ENCODE peak calls at places on chromosomes 6 and 20, in four cellular contexts. P, Y, Z and C are unnamed samples.

GRCh38 chr6:35177139-35177538 is 36.0 kb upstream of the TCP11 start:
- DNase-seq in P (no peak), Y (no peak), Z (no peak), C (no peak)

GRCh38 chr20:22282696-22283095 is 301.7 kb downstream of the FOXA2 start:
- DNase-seq in P (peak), Y (no peak), Z (no peak), C (no peak)

GRCh38 chr6:56760842-56761241 is 118.2 kb upstream of the DST start:
- DNase-seq in P (no peak), Y (no peak), Z (no peak), C (no peak)

GRCh38 chr20:32003325-32003724 is 6.9 kb upstream of the CCM2L start:
- DNase-seq in P (no peak), Y (no peak), Z (no peak), C (no peak)

GRCh38 chr6:2900221-2900807 is 2.8 kb downstream of the SERPINB9 start:
- DNase-seq in P (no peak), Y (no peak), Z (no peak), C (no peak)

GRCh38 chr20:45316150-45317080 is 8.3 kb upstream of the MATN4 start:
- DNase-seq in P (no peak), Y (no peak), Z (no peak), C (no peak)

GRCh38 chr20:6636209-6637159 is 131.0 kb upstream of the BMP2 start:
- DNase-seq in P (peak), Y (no peak), Z (peak), C (peak)

GRCh38 chr6:170035896-170036295 is 255.0 kb downstream of the DLL1 start:
- DNase-seq in P (no peak), Y (no peak), Z (no peak), C (no peak)

GRCh38 chr6:149081281-149081680 is 236.2 kb upstream of the TAB2 start:
- DNase-seq in P (no peak), Y (no peak), Z (no peak), C (no peak)

GRCh38 chr20:41750137-41750536 is 132.0 kb upstream of the CHD6 start:
- DNase-seq in P (no peak), Y (no peak), Z (no peak), C (no peak)

GRCh38 chr20:58838174-58838573 is 12.5 kb downstream of the GNAS-AS1 start:
- DNase-seq in P (no peak), Y (no peak), Z (no peak), C (no peak)
- TF ChIP-seq ELF4 in P (no peak), Y (no peak), Z (no peak), C (no peak)

DNA sequence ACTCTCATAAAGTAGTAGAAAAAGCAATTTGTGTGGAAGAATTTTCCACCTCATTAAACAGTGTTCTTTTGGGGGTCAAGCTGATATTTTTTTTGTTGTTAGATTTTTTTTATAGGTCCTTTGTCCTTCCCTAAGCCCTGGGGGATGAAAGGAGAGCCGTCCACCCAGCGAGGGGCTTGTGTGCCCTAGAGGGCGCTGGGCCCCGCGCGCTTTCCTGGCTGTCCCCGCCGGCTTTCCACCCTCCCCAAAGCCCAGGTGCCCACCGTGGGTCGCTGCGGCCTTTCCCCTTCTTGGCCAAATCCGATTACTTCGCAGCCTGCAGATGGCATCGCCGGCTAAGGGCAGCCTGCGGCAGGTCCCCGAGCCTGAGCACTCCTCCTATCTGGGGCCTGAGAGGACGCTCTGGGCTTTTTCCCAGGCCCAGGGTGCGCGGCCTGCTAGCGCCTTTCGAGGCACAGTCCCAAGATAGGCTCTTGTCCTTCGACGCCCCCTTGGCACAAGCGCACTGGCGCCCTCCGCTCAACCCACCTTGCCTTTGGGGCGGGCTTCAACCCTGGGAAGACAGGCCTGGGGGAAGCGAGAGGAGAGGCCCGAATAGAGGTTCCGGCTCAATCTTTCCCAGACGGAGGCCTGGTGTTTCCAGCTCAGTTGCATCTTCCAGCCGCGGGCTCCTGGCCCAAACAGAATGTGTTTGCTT is 33.6 kb downstream of the TFAP2A start:
- DNase-seq in P (no peak), Y (peak), Z (no peak), C (no peak)
- TF ChIP-seq SP1 in P (no peak), Y (no peak), Z (no peak), C (no peak)

GRCh38 chr20:51021067-51022025 is 1.6 kb downstream of the KCNG1 start:
- DNase-seq in P (no peak), Y (no peak), Z (no peak), C (no peak)

GRCh38 chr20:51020657-51021056 is 2.2 kb downstream of the KCNG1 start:
- DNase-seq in P (no peak), Y (peak), Z (no peak), C (no peak)

GRCh38 chr20:51022803-51023616 is at the start of gene KCNG1:
- DNase-seq in P (peak), Y (peak), Z (no peak), C (peak)

GRCh38 chr20:51023617-51024155 is 779 bp upstream of the KCNG1 start:
- DNase-seq in P (no peak), Y (peak), Z (no peak), C (no peak)

GRCh38 chr20:51022227-51022802 is 592 bp downstream of the KCNG1 start:
- DNase-seq in P (no peak), Y (no peak), Z (no peak), C (no peak)
- TF ChIP-seq ELF4 in P (no peak), Y (no peak), Z (no peak), C (no peak)

DNA sequence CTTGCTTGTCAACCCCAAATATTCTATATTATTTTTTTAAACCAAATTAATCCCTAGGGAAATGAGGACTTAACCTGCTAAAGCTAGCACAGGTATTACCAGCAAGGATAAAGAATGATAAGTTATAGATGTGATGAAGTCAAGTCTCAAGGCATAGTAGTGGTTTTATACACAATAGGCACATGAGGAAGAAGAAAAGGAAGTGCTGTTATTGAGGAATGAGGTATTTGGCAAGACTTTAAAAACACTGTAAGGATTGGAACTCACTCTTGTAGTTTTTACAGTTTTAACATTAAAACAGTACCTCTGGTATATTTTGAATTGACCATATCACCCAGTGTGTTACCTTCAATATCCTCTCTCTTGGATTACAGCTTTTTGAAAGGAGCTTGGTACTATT is 54.6 kb downstream of the PHF3 start:
- DNase-seq in P (no peak), Y (no peak), Z (no peak), C (no peak)
- TF ChIP-seq SP1 in P (no peak), Y (no peak), Z (no peak), C (no peak)

DNA sequence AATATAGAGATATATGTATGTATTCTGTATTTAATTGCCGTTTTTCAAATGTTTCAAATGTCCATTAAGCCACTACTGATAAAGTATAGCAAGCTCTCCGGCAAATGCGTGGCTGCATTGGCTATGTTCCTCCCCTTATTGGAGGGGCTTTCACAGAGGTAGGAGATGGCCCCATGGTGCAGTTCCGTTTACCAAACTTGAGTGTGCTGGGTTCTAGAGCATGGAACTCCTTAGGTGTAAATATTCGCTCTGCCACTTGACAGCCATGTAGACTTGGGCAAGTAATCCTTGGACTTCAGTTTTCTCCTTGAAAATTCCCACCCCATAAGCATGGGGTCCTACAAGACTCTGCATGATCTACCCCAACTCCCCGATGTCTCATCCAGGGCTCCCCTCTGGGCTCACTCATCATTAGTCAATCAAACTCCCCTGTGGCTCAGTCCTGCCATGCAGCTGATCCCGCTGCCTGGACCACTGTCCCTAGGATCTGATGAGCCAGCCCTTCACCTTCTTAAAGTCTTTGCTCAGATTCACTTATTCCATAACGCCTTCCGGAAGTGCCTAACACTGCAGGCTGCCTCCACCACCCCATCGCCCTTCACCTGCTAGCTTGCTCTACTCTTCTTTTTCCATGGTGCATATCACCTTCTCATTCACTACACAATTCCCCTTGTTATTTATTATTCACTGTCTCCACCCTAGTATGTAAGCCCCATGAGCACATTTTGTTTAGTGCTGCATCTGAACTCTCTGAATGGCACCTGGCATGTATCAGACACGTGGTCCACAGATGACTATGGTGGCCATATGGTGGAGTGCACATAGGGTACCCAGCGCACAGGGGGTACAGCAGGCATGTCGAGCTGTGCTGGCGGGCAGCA is 18.8 kb downstream of the PRR18 start:
- DNase-seq in P (no peak), Y (no peak), Z (no peak), C (no peak)
- TF ChIP-seq ELF4 in P (no peak), Y (no peak), Z (no peak), C (no peak)